ENCODE peak calls at places on chromosomes 2 and 18, in six cellular contexts. One of them, this sample, is unnamed. For H3K4me1, the result is how much of the 10 kb centered on the place peaks cover.

GRCh38 chr2:235765181-235765820 is 271.5 kb downstream of the AGAP1 start:
- DNase-seq in heart left ventricle: no peak
- DNase-seq in effector memory CD4-positive, alpha-beta T cell: no peak
- DNase-seq in right cardiac atrium: no peak
- DNase-seq in body of pancreas: no peak
- DNase-seq in naive thymus-derived CD4-positive, alpha-beta T cell: no peak
- DNase-seq in this sample: no peak

GRCh38 chr2:27996156-27996920 is 105.8 kb downstream of the BABAM2 start:
- DNase-seq in body of pancreas: no peak
- DNase-seq in right cardiac atrium: no peak
- DNase-seq in heart left ventricle: no peak
- DNase-seq in naive thymus-derived CD4-positive, alpha-beta T cell: no peak
- DNase-seq in effector memory CD4-positive, alpha-beta T cell: no peak
- DNase-seq in this sample: no peak

GRCh38 chr18:23784811-23785245 is 95.6 kb downstream of the LAMA3 start:
- DNase-seq in body of pancreas: no peak
- DNase-seq in right cardiac atrium: no peak
- DNase-seq in heart left ventricle: no peak
- DNase-seq in naive thymus-derived CD4-positive, alpha-beta T cell: no peak
- DNase-seq in effector memory CD4-positive, alpha-beta T cell: no peak
- DNase-seq in this sample: no peak

GRCh38 chr2:101967826-101968498 is 23.8 kb upstream of the IL1R2 start:
- DNase-seq in effector memory CD4-positive, alpha-beta T cell: no peak
- DNase-seq in right cardiac atrium: peak
- DNase-seq in body of pancreas: peak
- DNase-seq in heart left ventricle: no peak
- DNase-seq in naive thymus-derived CD4-positive, alpha-beta T cell: no peak
- DNase-seq in this sample: no peak

GRCh38 chr2:150376627-150377335 is 110.7 kb downstream of the RND3 start:
- DNase-seq in naive thymus-derived CD4-positive, alpha-beta T cell: no peak
- DNase-seq in right cardiac atrium: no peak
- DNase-seq in effector memory CD4-positive, alpha-beta T cell: no peak
- DNase-seq in body of pancreas: no peak
- DNase-seq in heart left ventricle: no peak
- DNase-seq in this sample: no peak

GRCh38 chr2:168705534-168706470 is 96.6 kb upstream of the NOSTRIN start:
- DNase-seq in body of pancreas: peak
- DNase-seq in right cardiac atrium: no peak
- DNase-seq in effector memory CD4-positive, alpha-beta T cell: no peak
- DNase-seq in heart left ventricle: no peak
- DNase-seq in naive thymus-derived CD4-positive, alpha-beta T cell: peak
- DNase-seq in this sample: no peak

GRCh38 chr2:44964704-44965343 is 23.3 kb downstream of the SIX3 start:
- DNase-seq in heart left ventricle: no peak
- DNase-seq in naive thymus-derived CD4-positive, alpha-beta T cell: no peak
- DNase-seq in body of pancreas: no peak
- DNase-seq in right cardiac atrium: no peak
- DNase-seq in effector memory CD4-positive, alpha-beta T cell: no peak
- DNase-seq in this sample: no peak

GRCh38 chr2:9144617-9145016 is 62.0 kb upstream of the ASAP2 start:
- DNase-seq in body of pancreas: no peak
- DNase-seq in naive thymus-derived CD4-positive, alpha-beta T cell: no peak
- DNase-seq in heart left ventricle: no peak
- DNase-seq in effector memory CD4-positive, alpha-beta T cell: no peak
- DNase-seq in right cardiac atrium: no peak
- DNase-seq in this sample: no peak

GRCh38 chr2:7829241-7829640 is 852.6 kb upstream of the ID2 start:
- DNase-seq in naive thymus-derived CD4-positive, alpha-beta T cell: no peak
- DNase-seq in right cardiac atrium: no peak
- DNase-seq in effector memory CD4-positive, alpha-beta T cell: no peak
- DNase-seq in heart left ventricle: no peak
- DNase-seq in body of pancreas: no peak
- DNase-seq in this sample: no peak

DNA sequence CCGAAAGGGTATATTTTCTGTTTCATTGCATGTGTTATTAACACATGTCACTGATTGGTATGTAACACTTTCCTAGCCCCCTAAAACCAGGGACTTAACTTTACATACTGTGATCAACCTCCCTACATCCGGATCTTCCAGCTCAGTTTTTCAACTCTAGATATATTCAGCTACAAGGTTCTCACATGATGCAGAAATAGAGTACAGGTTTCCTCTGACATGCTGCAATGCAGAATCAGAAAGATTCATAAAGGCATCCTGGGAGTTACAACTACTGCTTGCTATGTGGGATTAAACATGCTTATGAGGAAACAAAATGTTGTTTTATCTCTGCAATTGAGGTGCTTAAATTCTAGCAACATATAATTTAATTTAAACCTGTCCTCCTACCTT is 14.0 kb downstream of the FBXO11 start:
- DNase-seq in effector memory CD4-positive, alpha-beta T cell: no peak
- DNase-seq in body of pancreas: no peak
- DNase-seq in naive thymus-derived CD4-positive, alpha-beta T cell: no peak
- DNase-seq in right cardiac atrium: no peak
- DNase-seq in heart left ventricle: no peak
- DNase-seq in this sample: no peak
- H3K4me1 ChIP-seq in effector memory CD4-positive, alpha-beta T cell: under half
- H3K4me1 ChIP-seq in body of pancreas: under half
- H3K4me1 ChIP-seq in naive thymus-derived CD4-positive, alpha-beta T cell: under half
- H3K4me1 ChIP-seq in right cardiac atrium: under half
- H3K4me1 ChIP-seq in heart left ventricle: under half
- H3K4me1 ChIP-seq in this sample: half or more

GRCh38 chr18:6476201-6476600 is 61.5 kb upstream of the L3MBTL4 start:
- DNase-seq in right cardiac atrium: no peak
- DNase-seq in effector memory CD4-positive, alpha-beta T cell: no peak
- DNase-seq in heart left ventricle: no peak
- DNase-seq in naive thymus-derived CD4-positive, alpha-beta T cell: no peak
- DNase-seq in body of pancreas: no peak
- DNase-seq in this sample: no peak

GRCh38 chr18:6479699-6480098 is 65.0 kb upstream of the L3MBTL4 start:
- DNase-seq in effector memory CD4-positive, alpha-beta T cell: no peak
- DNase-seq in heart left ventricle: no peak
- DNase-seq in right cardiac atrium: no peak
- DNase-seq in naive thymus-derived CD4-positive, alpha-beta T cell: no peak
- DNase-seq in body of pancreas: no peak
- DNase-seq in this sample: no peak

GRCh38 chr18:6476880-6477279 is 62.2 kb upstream of the L3MBTL4 start:
- DNase-seq in right cardiac atrium: no peak
- DNase-seq in heart left ventricle: no peak
- DNase-seq in effector memory CD4-positive, alpha-beta T cell: no peak
- DNase-seq in naive thymus-derived CD4-positive, alpha-beta T cell: no peak
- DNase-seq in body of pancreas: no peak
- DNase-seq in this sample: no peak

GRCh38 chr18:6482198-6482977 is 67.7 kb upstream of the L3MBTL4 start:
- DNase-seq in right cardiac atrium: peak
- DNase-seq in naive thymus-derived CD4-positive, alpha-beta T cell: no peak
- DNase-seq in effector memory CD4-positive, alpha-beta T cell: no peak
- DNase-seq in heart left ventricle: peak
- DNase-seq in body of pancreas: peak
- DNase-seq in this sample: no peak

GRCh38 chr18:6478111-6478510 is 63.4 kb upstream of the L3MBTL4 start:
- DNase-seq in heart left ventricle: peak
- DNase-seq in naive thymus-derived CD4-positive, alpha-beta T cell: no peak
- DNase-seq in body of pancreas: no peak
- DNase-seq in right cardiac atrium: peak
- DNase-seq in effector memory CD4-positive, alpha-beta T cell: no peak
- DNase-seq in this sample: no peak
- H3K4me1 ChIP-seq in heart left ventricle: under half
- H3K4me1 ChIP-seq in naive thymus-derived CD4-positive, alpha-beta T cell: under half
- H3K4me1 ChIP-seq in body of pancreas: under half
- H3K4me1 ChIP-seq in right cardiac atrium: under half
- H3K4me1 ChIP-seq in effector memory CD4-positive, alpha-beta T cell: under half
- H3K4me1 ChIP-seq in this sample: under half

DNA sequence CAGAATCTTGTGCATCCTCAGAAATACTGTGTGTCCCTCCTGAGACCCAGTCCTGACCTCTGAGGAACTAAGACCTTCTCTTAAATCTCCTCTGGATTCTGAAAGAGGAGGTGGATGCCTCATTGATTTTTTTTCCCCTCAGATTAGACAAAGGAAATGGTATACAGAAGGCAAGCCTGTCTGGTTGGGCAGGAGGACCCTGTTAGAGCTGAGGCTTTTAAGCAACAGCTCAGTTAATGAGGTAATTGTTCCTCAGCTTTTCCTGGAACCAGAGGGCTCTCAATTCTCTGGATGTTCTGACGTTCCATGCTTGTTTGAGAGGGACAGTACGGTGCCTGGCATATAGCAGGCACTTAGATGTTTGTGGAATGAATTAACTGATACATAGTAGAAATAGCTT is 61.7 kb upstream of the MCFD2 start:
- DNase-seq in body of pancreas: no peak
- DNase-seq in effector memory CD4-positive, alpha-beta T cell: no peak
- DNase-seq in right cardiac atrium: no peak
- DNase-seq in naive thymus-derived CD4-positive, alpha-beta T cell: no peak
- DNase-seq in heart left ventricle: no peak
- DNase-seq in this sample: no peak
- H3K4me1 ChIP-seq in body of pancreas: under half
- H3K4me1 ChIP-seq in effector memory CD4-positive, alpha-beta T cell: under half
- H3K4me1 ChIP-seq in right cardiac atrium: under half
- H3K4me1 ChIP-seq in naive thymus-derived CD4-positive, alpha-beta T cell: under half
- H3K4me1 ChIP-seq in heart left ventricle: under half
- H3K4me1 ChIP-seq in this sample: under half

GRCh38 chr2:159144776-159145614 is 141.5 kb downstream of the WDSUB1 start:
- DNase-seq in effector memory CD4-positive, alpha-beta T cell: no peak
- DNase-seq in right cardiac atrium: no peak
- DNase-seq in heart left ventricle: no peak
- DNase-seq in body of pancreas: no peak
- DNase-seq in naive thymus-derived CD4-positive, alpha-beta T cell: no peak
- DNase-seq in this sample: no peak

GRCh38 chr2:159146930-159147666 is 139.4 kb downstream of the WDSUB1 start:
- DNase-seq in body of pancreas: peak
- DNase-seq in heart left ventricle: peak
- DNase-seq in effector memory CD4-positive, alpha-beta T cell: no peak
- DNase-seq in naive thymus-derived CD4-positive, alpha-beta T cell: no peak
- DNase-seq in right cardiac atrium: peak
- DNase-seq in this sample: no peak

GRCh38 chr2:159147687-159148086 is 138.8 kb downstream of the WDSUB1 start:
- DNase-seq in heart left ventricle: no peak
- DNase-seq in body of pancreas: no peak
- DNase-seq in right cardiac atrium: no peak
- DNase-seq in effector memory CD4-positive, alpha-beta T cell: no peak
- DNase-seq in naive thymus-derived CD4-positive, alpha-beta T cell: no peak
- DNase-seq in this sample: no peak

GRCh38 chr2:159148891-159149290 is 137.6 kb downstream of the WDSUB1 start:
- DNase-seq in effector memory CD4-positive, alpha-beta T cell: no peak
- DNase-seq in right cardiac atrium: no peak
- DNase-seq in heart left ventricle: no peak
- DNase-seq in body of pancreas: no peak
- DNase-seq in naive thymus-derived CD4-positive, alpha-beta T cell: no peak
- DNase-seq in this sample: no peak

GRCh38 chr2:159145745-159146359 is 140.7 kb downstream of the WDSUB1 start:
- DNase-seq in naive thymus-derived CD4-positive, alpha-beta T cell: no peak
- DNase-seq in effector memory CD4-positive, alpha-beta T cell: no peak
- DNase-seq in right cardiac atrium: no peak
- DNase-seq in heart left ventricle: no peak
- DNase-seq in body of pancreas: no peak
- DNase-seq in this sample: no peak
- H3K4me1 ChIP-seq in naive thymus-derived CD4-positive, alpha-beta T cell: under half
- H3K4me1 ChIP-seq in effector memory CD4-positive, alpha-beta T cell: under half
- H3K4me1 ChIP-seq in right cardiac atrium: under half
- H3K4me1 ChIP-seq in heart left ventricle: under half
- H3K4me1 ChIP-seq in body of pancreas: under half
- H3K4me1 ChIP-seq in this sample: under half

GRCh38 chr2:85436836-85437487 is 18.4 kb downstream of the SH2D6 start:
- DNase-seq in heart left ventricle: no peak
- DNase-seq in right cardiac atrium: peak
- DNase-seq in effector memory CD4-positive, alpha-beta T cell: no peak
- DNase-seq in body of pancreas: no peak
- DNase-seq in naive thymus-derived CD4-positive, alpha-beta T cell: no peak
- DNase-seq in this sample: no peak
- H3K4me1 ChIP-seq in heart left ventricle: under half
- H3K4me1 ChIP-seq in right cardiac atrium: under half
- H3K4me1 ChIP-seq in effector memory CD4-positive, alpha-beta T cell: under half
- H3K4me1 ChIP-seq in body of pancreas: half or more
- H3K4me1 ChIP-seq in naive thymus-derived CD4-positive, alpha-beta T cell: under half
- H3K4me1 ChIP-seq in this sample: half or more

GRCh38 chr2:113216321-113216720 is 42.5 kb downstream of the PSD4 start:
- DNase-seq in effector memory CD4-positive, alpha-beta T cell: no peak
- DNase-seq in body of pancreas: no peak
- DNase-seq in heart left ventricle: no peak
- DNase-seq in right cardiac atrium: no peak
- DNase-seq in naive thymus-derived CD4-positive, alpha-beta T cell: no peak
- DNase-seq in this sample: no peak
- H3K4me1 ChIP-seq in effector memory CD4-positive, alpha-beta T cell: under half
- H3K4me1 ChIP-seq in body of pancreas: under half
- H3K4me1 ChIP-seq in heart left ventricle: under half
- H3K4me1 ChIP-seq in right cardiac atrium: under half
- H3K4me1 ChIP-seq in naive thymus-derived CD4-positive, alpha-beta T cell: under half
- H3K4me1 ChIP-seq in this sample: under half

DNA sequence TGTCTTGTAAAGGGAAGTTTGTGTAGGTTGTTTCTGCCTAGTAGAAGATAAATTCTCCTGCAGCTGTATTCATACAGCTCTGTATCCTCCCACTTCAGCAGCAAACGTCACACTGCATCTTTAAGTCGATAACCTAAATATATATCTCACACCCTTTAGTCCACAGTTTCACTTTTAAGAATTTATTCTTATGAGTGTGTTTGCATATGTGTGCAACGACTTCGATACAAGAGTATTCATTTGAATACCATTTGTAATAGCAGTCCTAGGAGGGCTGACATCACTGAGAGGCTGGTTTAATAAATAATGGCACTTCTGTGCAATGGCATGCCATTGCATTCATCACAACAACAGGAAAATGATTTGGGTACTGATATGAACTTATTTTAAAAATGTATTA is 63.8 kb upstream of the MSH6 start:
- DNase-seq in right cardiac atrium: no peak
- DNase-seq in naive thymus-derived CD4-positive, alpha-beta T cell: no peak
- DNase-seq in body of pancreas: no peak
- DNase-seq in effector memory CD4-positive, alpha-beta T cell: no peak
- DNase-seq in heart left ventricle: no peak
- DNase-seq in this sample: no peak
- H3K4me1 ChIP-seq in right cardiac atrium: under half
- H3K4me1 ChIP-seq in naive thymus-derived CD4-positive, alpha-beta T cell: under half
- H3K4me1 ChIP-seq in body of pancreas: under half
- H3K4me1 ChIP-seq in effector memory CD4-positive, alpha-beta T cell: under half
- H3K4me1 ChIP-seq in heart left ventricle: under half
- H3K4me1 ChIP-seq in this sample: under half

DNA sequence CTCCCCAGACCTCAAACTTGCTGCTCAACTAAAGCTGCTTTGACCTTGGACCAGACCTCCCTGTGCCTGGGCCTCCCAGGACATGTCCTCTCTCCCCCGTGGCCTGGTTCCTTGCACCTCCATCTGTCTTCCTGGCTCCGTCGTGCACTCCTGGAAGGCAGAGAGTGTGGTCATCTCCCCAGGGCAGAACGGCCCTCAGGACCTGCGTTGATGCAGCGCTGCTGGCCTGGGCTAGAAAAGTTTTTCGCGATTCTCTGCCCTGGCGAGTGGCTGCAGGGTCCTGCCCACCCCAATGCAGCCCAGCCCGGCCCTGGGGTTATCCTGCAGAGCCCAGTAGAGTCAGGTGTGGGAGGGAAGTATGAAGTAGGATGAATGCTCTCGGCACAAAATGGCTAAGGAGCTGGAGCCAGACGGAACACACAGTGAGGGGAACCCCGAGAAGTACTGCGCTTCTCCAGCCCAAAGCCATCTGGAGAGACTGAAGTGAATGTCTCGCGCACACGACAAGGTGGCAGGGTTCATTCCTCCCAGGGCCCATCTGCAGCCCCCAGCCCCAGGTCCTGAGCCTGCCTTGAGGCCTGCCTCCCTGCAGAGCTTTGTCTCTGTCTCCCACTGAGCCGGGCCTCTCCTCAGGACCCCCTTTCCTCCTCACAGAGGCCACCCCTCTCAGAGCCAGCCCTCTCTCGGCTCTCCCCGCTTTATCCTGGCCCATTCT is 41.7 kb downstream of the ATOH8 start:
- DNase-seq in naive thymus-derived CD4-positive, alpha-beta T cell: no peak
- DNase-seq in body of pancreas: no peak
- DNase-seq in right cardiac atrium: no peak
- DNase-seq in heart left ventricle: peak
- DNase-seq in effector memory CD4-positive, alpha-beta T cell: no peak
- DNase-seq in this sample: no peak
- H3K4me1 ChIP-seq in naive thymus-derived CD4-positive, alpha-beta T cell: under half
- H3K4me1 ChIP-seq in body of pancreas: under half
- H3K4me1 ChIP-seq in right cardiac atrium: under half
- H3K4me1 ChIP-seq in heart left ventricle: under half
- H3K4me1 ChIP-seq in effector memory CD4-positive, alpha-beta T cell: under half
- H3K4me1 ChIP-seq in this sample: half or more

This sample was measured in vagina.